ENCODE peak calls at places on chromosomes 4 and X, in seven cellular contexts. W, C, B, D, T, Y and U are unnamed samples.

GRCh38 chr4:107708225-107708624 is 11.8 kb downstream of the PAPSS1 start:
- DNase-seq in W (no peak), C (peak; percentile 46), B (no peak), D (no peak), T (no peak), Y (no peak), U (no peak)

GRCh38 chr4:145734576-145735329 is 54.8 kb downstream of the C4orf51 start:
- DNase-seq in W (peak; percentile 96), C (peak; percentile 99), B (peak; percentile 36), D (peak; percentile 95), T (no peak), Y (no peak), U (peak; percentile 71)

GRCh38 chr4:51894246-51894645 is 51.3 kb downstream of the DCUN1D4 start:
- DNase-seq in W (peak; percentile 35), C (peak; percentile 2), B (no peak), D (no peak), T (no peak), Y (no peak), U (no peak)

GRCh38 chr4:165131247-165131832 is 18.7 kb upstream of the TMEM192 start:
- DNase-seq in W (peak; percentile 55), C (peak; percentile 45), B (peak; percentile 57), D (peak; percentile 70), T (peak; percentile 69), Y (peak; percentile 70), U (peak; percentile 94)

GRCh38 chr4:139552506-139552905 is 3.5 kb downstream of the SETD7 start:
- DNase-seq in W (peak; percentile 53), C (no peak), B (no peak), D (no peak), T (no peak), Y (peak; percentile 10), U (peak; percentile 57)

GRCh38 chr4:10283761-10284160 is 167.2 kb upstream of the WDR1 start:
- DNase-seq in W (no peak), C (peak; percentile 95), B (no peak), D (no peak), T (no peak), Y (no peak), U (no peak)

GRCh38 chr4:15575951-15576350 is 79.2 kb downstream of the FBXL5 start:
- DNase-seq in W (no peak), C (no peak), B (no peak), D (no peak), T (peak; percentile 8), Y (peak; percentile 37), U (no peak)

GRCh38 chrX:139907078-139907477 is 25.8 kb downstream of the ATP11C start:
- DNase-seq in W (no peak), C (no peak), B (no peak), D (no peak), T (no peak), Y (no peak), U (no peak)

GRCh38 chrX:150587585-150588503 is 19.4 kb downstream of the MTM1 start:
- DNase-seq in W (no peak), C (no peak), B (no peak), D (no peak), T (no peak), Y (no peak), U (peak; percentile 67)

GRCh38 chr4:186810613-186811150 is 87.0 kb upstream of the FAT1 start:
- DNase-seq in W (no peak), C (no peak), B (no peak), D (no peak), T (peak; percentile 75), Y (no peak), U (no peak)

GRCh38 chrX:120372667-120373370 is 10.9 kb downstream of the ATP1B4 start:
- DNase-seq in W (no peak), C (no peak), B (no peak), D (no peak), T (no peak), Y (no peak), U (no peak)

GRCh38 chr4:185395255-185395955 is at the start of gene LRP2BP:
- DNase-seq in W (no peak), C (peak; percentile 19), B (peak; percentile 59), D (no peak), T (no peak), Y (no peak), U (no peak)

GRCh38 chr4:146369446-146369845 is 152.3 kb downstream of the SLC10A7 start:
- DNase-seq in W (no peak), C (no peak), B (no peak), D (no peak), T (no peak), Y (no peak), U (no peak)

GRCh38 chr4:184273166-184274147 is 55.8 kb upstream of the ENPP6 start:
- DNase-seq in W (no peak), C (no peak), B (no peak), D (no peak), T (no peak), Y (no peak), U (peak; percentile 34)

DNA sequence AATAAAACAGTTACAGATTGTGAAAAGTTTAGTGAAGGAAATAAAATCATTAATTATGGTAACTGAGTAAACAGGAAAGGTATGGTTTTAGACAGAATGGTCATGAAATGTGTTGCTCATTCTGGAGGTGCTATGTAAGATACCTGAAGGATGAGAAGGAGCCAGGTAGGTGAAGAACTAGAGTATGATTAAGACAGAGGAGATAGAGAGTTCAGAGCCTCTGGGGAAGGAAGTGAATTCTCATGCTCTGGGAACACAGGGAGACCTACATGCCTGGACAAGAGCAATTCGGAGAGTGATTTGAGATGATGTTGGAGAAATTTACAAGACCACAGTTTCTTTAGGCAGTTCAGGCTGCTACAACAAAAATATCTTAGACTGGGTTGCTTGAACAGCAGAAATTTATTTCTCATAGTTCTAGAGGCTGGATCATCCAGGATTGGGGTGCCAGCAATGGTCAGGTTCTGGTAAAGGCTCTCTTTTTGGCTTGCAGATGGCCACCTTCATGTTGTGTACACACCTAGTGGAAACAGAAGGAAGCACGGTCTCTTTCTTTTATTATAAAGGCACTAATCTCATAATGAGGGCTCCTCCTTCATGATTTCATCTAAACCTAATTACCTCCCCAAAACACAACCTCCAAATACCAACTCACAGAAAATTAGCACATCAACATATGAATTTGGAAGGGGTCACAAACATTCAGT is 1416.1 kb downstream of the PCDH7 start:
- DNase-seq in W (no peak), C (peak; percentile 96), B (no peak), D (no peak), T (no peak), Y (no peak), U (no peak)
- TF ChIP-seq CTCF in W (no peak), C (peak; percentile 43), B (no peak), D (no peak), T (no peak), Y (no peak), U (peak; percentile 50)

GRCh38 chr4:74056114-74056857 is 17.8 kb upstream of the CXCL3 start:
- DNase-seq in W (peak; percentile 52), C (peak; percentile 51), B (no peak), D (no peak), T (no peak), Y (no peak), U (no peak)
- H3K27ac ChIP-seq in W (no peak overlapping the region), C (peak overlapping the region; percentile 69), B (no peak overlapping the region), D (no peak overlapping the region), T (no peak overlapping the region), Y (no peak overlapping the region), U (no peak overlapping the region)

GRCh38 chrX:23525531-23525930 is 141.8 kb upstream of the PRDX4 start:
- DNase-seq in W (no peak), C (peak; percentile 59), B (no peak), D (no peak), T (no peak), Y (no peak), U (no peak)
- H3K4me3 ChIP-seq in W (no peak overlapping the region), C (no peak overlapping the region), B (no peak overlapping the region), D (no peak overlapping the region), T (no peak overlapping the region), Y (no peak overlapping the region), U (no peak overlapping the region)

GRCh38 chr4:6188687-6189305 is 11.6 kb downstream of the JAKMIP1 start:
- DNase-seq in W (no peak), C (no peak), B (no peak), D (no peak), T (peak; percentile 67), Y (no peak), U (no peak)
- TF ChIP-seq CTCF in W (no peak), C (no peak), B (no peak), D (no peak), T (no peak), Y (no peak), U (no peak)

GRCh38 chr4:141210168-141210567 is 10.5 kb upstream of the ZNF330 start:
- DNase-seq in W (no peak), C (peak; percentile 4), B (no peak), D (no peak), T (no peak), Y (no peak), U (no peak)
- H3K27ac ChIP-seq in W (no peak overlapping the region), C (no peak overlapping the region), B (no peak overlapping the region), D (no peak overlapping the region), T (no peak overlapping the region), Y (no peak overlapping the region), U (no peak overlapping the region)